ENCODE peak calls at places on chromosome 13, in nine cellular contexts. One of them, this sample, is unnamed.

GRCh38 chr13:53368948-53369347 is 340.3 kb downstream of the OLFM4 start:
- DNase-seq in IMR-90: no peak
- DNase-seq in progenitor cell of endocrine pancreas: no peak
- DNase-seq in neural crest cell: no peak
- DNase-seq in HL-60: no peak
- DNase-seq in GM12865: no peak
- DNase-seq in neural progenitor cell: peak; percentile 44
- DNase-seq in A673: no peak
- DNase-seq in osteocyte: no peak
- DNase-seq in this sample: no peak

GRCh38 chr13:113669231-113669870 is 2.3 kb downstream of the GRK1 start:
- DNase-seq in neural crest cell: no peak
- DNase-seq in IMR-90: no peak
- DNase-seq in GM12865: no peak
- DNase-seq in HL-60: no peak
- DNase-seq in osteocyte: no peak
- DNase-seq in A673: no peak
- DNase-seq in progenitor cell of endocrine pancreas: no peak
- DNase-seq in neural progenitor cell: no peak
- DNase-seq in this sample: no peak

GRCh38 chr13:44763604-44764311 is 187.6 kb upstream of the TSC22D1 start:
- DNase-seq in osteocyte: no peak
- DNase-seq in HL-60: no peak
- DNase-seq in neural crest cell: peak; percentile 7
- DNase-seq in IMR-90: no peak
- DNase-seq in A673: no peak
- DNase-seq in progenitor cell of endocrine pancreas: no peak
- DNase-seq in neural progenitor cell: no peak
- DNase-seq in GM12865: peak; percentile 67
- DNase-seq in this sample: peak; percentile 13

GRCh38 chr13:92221916-92222315 is 823.5 kb downstream of the GPC5 start:
- DNase-seq in neural crest cell: no peak
- DNase-seq in GM12865: no peak
- DNase-seq in osteocyte: no peak
- DNase-seq in A673: no peak
- DNase-seq in IMR-90: no peak
- DNase-seq in progenitor cell of endocrine pancreas: no peak
- DNase-seq in HL-60: no peak
- DNase-seq in neural progenitor cell: peak; percentile 13
- DNase-seq in this sample: no peak

GRCh38 chr13:47598340-47598911 is 402.6 kb downstream of the SUCLA2 start:
- DNase-seq in A673: peak; percentile 19
- DNase-seq in neural crest cell: no peak
- DNase-seq in osteocyte: no peak
- DNase-seq in GM12865: no peak
- DNase-seq in IMR-90: peak; percentile 13
- DNase-seq in HL-60: no peak
- DNase-seq in neural progenitor cell: no peak
- DNase-seq in progenitor cell of endocrine pancreas: no peak
- DNase-seq in this sample: peak; percentile 46

GRCh38 chr13:97653741-97654140 is 219.8 kb downstream of the RAP2A start:
- DNase-seq in neural progenitor cell: no peak
- DNase-seq in progenitor cell of endocrine pancreas: no peak
- DNase-seq in osteocyte: no peak
- DNase-seq in neural crest cell: no peak
- DNase-seq in A673: peak; percentile 37
- DNase-seq in HL-60: no peak
- DNase-seq in GM12865: no peak
- DNase-seq in IMR-90: peak; percentile 46
- DNase-seq in this sample: peak; percentile 27

GRCh38 chr13:61664821-61665705 is 249.4 kb upstream of the PCDH20 start:
- DNase-seq in IMR-90: no peak
- DNase-seq in neural progenitor cell: no peak
- DNase-seq in neural crest cell: peak; percentile 4
- DNase-seq in A673: no peak
- DNase-seq in progenitor cell of endocrine pancreas: no peak
- DNase-seq in osteocyte: no peak
- DNase-seq in GM12865: no peak
- DNase-seq in HL-60: no peak
- DNase-seq in this sample: no peak

GRCh38 chr13:89150362-89150761 is 1479.2 kb downstream of the SLITRK5 start:
- DNase-seq in progenitor cell of endocrine pancreas: no peak
- DNase-seq in GM12865: no peak
- DNase-seq in osteocyte: no peak
- DNase-seq in neural progenitor cell: no peak
- DNase-seq in A673: no peak
- DNase-seq in IMR-90: no peak
- DNase-seq in HL-60: no peak
- DNase-seq in neural crest cell: no peak
- DNase-seq in this sample: peak; percentile 64

GRCh38 chr13:39016087-39016486 is 21.8 kb downstream of the PROSER1 start:
- DNase-seq in GM12865: peak; percentile 49
- DNase-seq in IMR-90: no peak
- DNase-seq in neural progenitor cell: no peak
- DNase-seq in osteocyte: no peak
- DNase-seq in HL-60: no peak
- DNase-seq in progenitor cell of endocrine pancreas: no peak
- DNase-seq in neural crest cell: no peak
- DNase-seq in A673: no peak
- DNase-seq in this sample: no peak

GRCh38 chr13:46679369-46680180 is 117.4 kb downstream of the ESD start:
- DNase-seq in progenitor cell of endocrine pancreas: no peak
- DNase-seq in GM12865: peak; percentile 87
- DNase-seq in osteocyte: no peak
- DNase-seq in HL-60: no peak
- DNase-seq in neural progenitor cell: peak; percentile 39
- DNase-seq in A673: peak; percentile 94
- DNase-seq in neural crest cell: no peak
- DNase-seq in IMR-90: peak; percentile 70
- DNase-seq in this sample: peak; percentile 69

GRCh38 chr13:97043302-97043701 is 49.0 kb upstream of the OXGR1 start:
- DNase-seq in osteocyte: no peak
- DNase-seq in neural progenitor cell: no peak
- DNase-seq in HL-60: no peak
- DNase-seq in IMR-90: no peak
- DNase-seq in progenitor cell of endocrine pancreas: no peak
- DNase-seq in GM12865: no peak
- DNase-seq in neural crest cell: no peak
- DNase-seq in A673: peak; percentile 32
- DNase-seq in this sample: peak; percentile 69

GRCh38 chr13:40116008-40116407 is 460.5 kb downstream of the COG6 start:
- DNase-seq in neural crest cell: no peak
- DNase-seq in neural progenitor cell: no peak
- DNase-seq in IMR-90: peak; percentile 40
- DNase-seq in progenitor cell of endocrine pancreas: no peak
- DNase-seq in A673: no peak
- DNase-seq in GM12865: peak; percentile 62
- DNase-seq in osteocyte: no peak
- DNase-seq in HL-60: no peak
- DNase-seq in this sample: peak; percentile 84

GRCh38 chr13:106533101-106533939 is 2.1 kb downstream of the EFNB2 start:
- DNase-seq in HL-60: no peak
- DNase-seq in GM12865: peak; percentile 34
- DNase-seq in neural progenitor cell: peak; percentile 93
- DNase-seq in osteocyte: peak; percentile 94
- DNase-seq in IMR-90: peak; percentile 78
- DNase-seq in progenitor cell of endocrine pancreas: peak; percentile 76
- DNase-seq in A673: peak; percentile 13
- DNase-seq in neural crest cell: peak; percentile 81
- DNase-seq in this sample: peak; percentile 76
- TF ChIP-seq CTCF in HL-60: no peak
- TF ChIP-seq CTCF in GM12865: peak; percentile 5
- TF ChIP-seq CTCF in neural progenitor cell: peak; percentile 64
- TF ChIP-seq CTCF in osteocyte: peak; percentile 82
- TF ChIP-seq CTCF in IMR-90: peak; percentile 77
- TF ChIP-seq CTCF in progenitor cell of endocrine pancreas: peak; percentile 84
- TF ChIP-seq CTCF in A673: peak; percentile 37
- TF ChIP-seq CTCF in neural crest cell: peak; percentile 69
- TF ChIP-seq CTCF in this sample: peak; percentile 43

GRCh38 chr13:73290844-73291243 is 232.0 kb downstream of the KLF5 start:
- DNase-seq in progenitor cell of endocrine pancreas: no peak
- DNase-seq in IMR-90: no peak
- DNase-seq in A673: no peak
- DNase-seq in osteocyte: no peak
- DNase-seq in HL-60: no peak
- DNase-seq in neural crest cell: no peak
- DNase-seq in neural progenitor cell: no peak
- DNase-seq in GM12865: no peak
- DNase-seq in this sample: no peak

GRCh38 chr13:73288596-73288995 is 229.8 kb downstream of the KLF5 start:
- DNase-seq in IMR-90: no peak
- DNase-seq in GM12865: no peak
- DNase-seq in neural crest cell: no peak
- DNase-seq in HL-60: no peak
- DNase-seq in osteocyte: no peak
- DNase-seq in neural progenitor cell: no peak
- DNase-seq in progenitor cell of endocrine pancreas: no peak
- DNase-seq in A673: no peak
- DNase-seq in this sample: no peak

GRCh38 chr13:73284475-73284874 is 225.7 kb downstream of the KLF5 start:
- DNase-seq in GM12865: no peak
- DNase-seq in IMR-90: no peak
- DNase-seq in osteocyte: no peak
- DNase-seq in progenitor cell of endocrine pancreas: no peak
- DNase-seq in neural progenitor cell: no peak
- DNase-seq in neural crest cell: no peak
- DNase-seq in A673: no peak
- DNase-seq in HL-60: no peak
- DNase-seq in this sample: no peak

GRCh38 chr13:73287871-73288270 is 229.1 kb downstream of the KLF5 start:
- DNase-seq in HL-60: no peak
- DNase-seq in neural crest cell: no peak
- DNase-seq in A673: no peak
- DNase-seq in GM12865: no peak
- DNase-seq in IMR-90: no peak
- DNase-seq in progenitor cell of endocrine pancreas: no peak
- DNase-seq in neural progenitor cell: no peak
- DNase-seq in osteocyte: no peak
- DNase-seq in this sample: no peak

DNA sequence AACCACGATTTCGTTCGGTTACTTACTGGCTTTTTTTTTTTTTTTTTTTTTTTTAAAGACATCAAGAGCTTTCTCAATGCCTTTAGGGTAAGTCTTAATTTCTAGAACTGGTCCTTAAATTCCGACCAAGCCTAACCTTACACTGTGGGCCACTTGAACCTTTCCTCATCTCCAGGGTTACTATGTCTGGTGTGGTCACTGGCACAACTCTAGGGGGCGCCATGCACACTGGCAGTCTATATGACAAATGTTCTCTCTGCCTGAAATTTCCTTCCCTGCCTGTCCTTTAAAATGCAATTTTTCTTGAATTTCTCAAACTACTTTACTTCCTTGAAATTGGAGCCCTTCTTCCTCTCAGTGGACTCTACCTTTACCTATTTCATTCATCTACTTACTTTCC is 227.4 kb downstream of the KLF5 start:
- DNase-seq in GM12865: no peak
- DNase-seq in neural progenitor cell: no peak
- DNase-seq in osteocyte: no peak
- DNase-seq in neural crest cell: no peak
- DNase-seq in HL-60: no peak
- DNase-seq in A673: no peak
- DNase-seq in progenitor cell of endocrine pancreas: no peak
- DNase-seq in IMR-90: no peak
- DNase-seq in this sample: no peak
- TF ChIP-seq CTCF in GM12865: no peak
- TF ChIP-seq CTCF in neural progenitor cell: peak; percentile 30
- TF ChIP-seq CTCF in osteocyte: no peak
- TF ChIP-seq CTCF in neural crest cell: peak; percentile 23
- TF ChIP-seq CTCF in HL-60: no peak
- TF ChIP-seq CTCF in A673: peak; percentile 36
- TF ChIP-seq CTCF in progenitor cell of endocrine pancreas: no peak
- TF ChIP-seq CTCF in IMR-90: no peak
- TF ChIP-seq CTCF in this sample: no peak

GRCh38 chr13:30052127-30052526 is 201.7 kb upstream of the UBL3 start:
- DNase-seq in osteocyte: no peak
- DNase-seq in A673: peak; percentile 87
- DNase-seq in neural crest cell: no peak
- DNase-seq in progenitor cell of endocrine pancreas: no peak
- DNase-seq in IMR-90: no peak
- DNase-seq in GM12865: no peak
- DNase-seq in HL-60: peak; percentile 5
- DNase-seq in neural progenitor cell: peak; percentile 14
- DNase-seq in this sample: no peak
- TF ChIP-seq CTCF in osteocyte: no peak
- TF ChIP-seq CTCF in A673: peak; percentile 20
- TF ChIP-seq CTCF in neural crest cell: no peak
- TF ChIP-seq CTCF in progenitor cell of endocrine pancreas: no peak
- TF ChIP-seq CTCF in IMR-90: no peak
- TF ChIP-seq CTCF in GM12865: no peak
- TF ChIP-seq CTCF in HL-60: no peak
- TF ChIP-seq CTCF in neural progenitor cell: peak; percentile 39
- TF ChIP-seq CTCF in this sample: no peak

GRCh38 chr13:106490887-106491321 is 44.6 kb downstream of the EFNB2 start:
- DNase-seq in GM12865: peak; percentile 9
- DNase-seq in IMR-90: no peak
- DNase-seq in osteocyte: no peak
- DNase-seq in A673: no peak
- DNase-seq in HL-60: no peak
- DNase-seq in neural crest cell: no peak
- DNase-seq in progenitor cell of endocrine pancreas: no peak
- DNase-seq in neural progenitor cell: no peak
- DNase-seq in this sample: no peak

GRCh38 chr13:106490177-106490576 is 45.3 kb downstream of the EFNB2 start:
- DNase-seq in IMR-90: no peak
- DNase-seq in neural crest cell: no peak
- DNase-seq in GM12865: no peak
- DNase-seq in osteocyte: no peak
- DNase-seq in neural progenitor cell: no peak
- DNase-seq in HL-60: no peak
- DNase-seq in progenitor cell of endocrine pancreas: no peak
- DNase-seq in A673: no peak
- DNase-seq in this sample: no peak

GRCh38 chr13:106492576-106493323 is 42.7 kb downstream of the EFNB2 start:
- DNase-seq in neural crest cell: no peak
- DNase-seq in GM12865: no peak
- DNase-seq in progenitor cell of endocrine pancreas: no peak
- DNase-seq in IMR-90: no peak
- DNase-seq in A673: no peak
- DNase-seq in osteocyte: no peak
- DNase-seq in neural progenitor cell: no peak
- DNase-seq in HL-60: no peak
- DNase-seq in this sample: no peak

GRCh38 chr13:106491928-106492327 is 43.5 kb downstream of the EFNB2 start:
- DNase-seq in HL-60: no peak
- DNase-seq in GM12865: no peak
- DNase-seq in progenitor cell of endocrine pancreas: no peak
- DNase-seq in neural crest cell: peak; percentile 32
- DNase-seq in IMR-90: no peak
- DNase-seq in A673: no peak
- DNase-seq in osteocyte: no peak
- DNase-seq in neural progenitor cell: no peak
- DNase-seq in this sample: no peak

DNA sequence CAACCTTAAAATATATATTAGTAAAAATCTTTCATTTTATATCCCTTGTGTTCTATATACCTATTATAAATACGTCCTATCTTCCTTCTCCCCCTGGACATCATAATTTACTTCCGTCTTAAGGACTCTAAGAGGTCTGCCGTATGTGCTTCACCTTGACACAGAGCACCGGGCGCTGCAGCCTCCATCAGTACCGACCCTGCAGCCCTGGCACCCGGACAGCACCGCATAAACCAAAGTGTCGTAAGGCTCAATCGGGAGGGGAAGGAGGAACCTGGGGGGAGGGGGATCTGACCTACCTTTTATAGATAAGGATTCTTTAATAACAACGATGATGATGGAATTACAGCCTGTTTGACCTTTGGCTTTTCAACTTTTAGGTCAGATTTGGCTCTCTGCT is 44.0 kb downstream of the EFNB2 start:
- DNase-seq in IMR-90: no peak
- DNase-seq in progenitor cell of endocrine pancreas: no peak
- DNase-seq in HL-60: no peak
- DNase-seq in osteocyte: no peak
- DNase-seq in neural crest cell: no peak
- DNase-seq in A673: no peak
- DNase-seq in GM12865: no peak
- DNase-seq in neural progenitor cell: no peak
- DNase-seq in this sample: no peak
- TF ChIP-seq CTCF in IMR-90: no peak
- TF ChIP-seq CTCF in progenitor cell of endocrine pancreas: no peak
- TF ChIP-seq CTCF in HL-60: no peak
- TF ChIP-seq CTCF in osteocyte: no peak
- TF ChIP-seq CTCF in neural crest cell: no peak
- TF ChIP-seq CTCF in A673: no peak
- TF ChIP-seq CTCF in GM12865: no peak
- TF ChIP-seq CTCF in neural progenitor cell: no peak
- TF ChIP-seq CTCF in this sample: no peak

This sample was measured in fibroblast of the aortic adventitia.